ENCODE peak calls at places on chromosomes 13 and 19, in five cellular contexts. M is left cardiac atrium; X is neural crest cell; T is stimulated activated CD4-positive, alpha-beta T cell treated with anti-CD3 and anti-CD28 coated beads, Interleukin-4, amount 100 ng/mL, for 24 hours; C is C1 segment of cervical spinal cord. Q is an unnamed sample.

GRCh38 chr13:98203641-98204326 is 26.7 kb upstream of the RNF113B start:
- DNase-seq in M (no peak), X (no peak), T (no peak), C (no peak), Q (no peak)

GRCh38 chr13:30312859-30313258 is 5.5 kb upstream of the KATNAL1 start:
- DNase-seq in M (no peak), X (no peak), T (no peak), C (no peak), Q (no peak)

GRCh38 chr19:18895038-18895827 is 725 bp downstream of the CERS1 start:
- DNase-seq in M (peak), X (peak), T (no peak), C (peak), Q (peak)

GRCh38 chr19:6241680-6242079 is 38.1 kb downstream of the MLLT1 start:
- DNase-seq in M (no peak), X (peak), T (no peak), C (peak), Q (peak)

GRCh38 chr19:55113570-55114039 is 3.8 kb downstream of the PPP1R12C start:
- DNase-seq in M (peak), X (peak), T (no peak), C (peak), Q (no peak)

GRCh38 chr19:51398096-51398704 is 7.8 kb upstream of the C19orf84 start:
- DNase-seq in M (no peak), X (no peak), T (no peak), C (no peak), Q (no peak)

GRCh38 chr19:32630338-32630737 is 44.6 kb downstream of the ANKRD27 start:
- DNase-seq in M (no peak), X (no peak), T (no peak), C (no peak), Q (no peak)

GRCh38 chr19:14061751-14062557 is at the start of gene PALM3:
- DNase-seq in M (no peak), X (no peak), T (no peak), C (no peak), Q (no peak)

GRCh38 chr19:39083983-39084731 is at the start of gene ACP7:
- DNase-seq in M (no peak), X (no peak), T (peak), C (peak), Q (no peak)

GRCh38 chr13:33918199-33918932 is 100.4 kb downstream of the RFC3 start:
- DNase-seq in M (peak), X (no peak), T (no peak), C (peak), Q (no peak)

GRCh38 chr13:44052843-44053607 is 173.3 kb downstream of the LACC1 start:
- DNase-seq in M (no peak), X (no peak), T (no peak), C (no peak), Q (no peak)

GRCh38 chr13:60590775-60591174 is 193.8 kb downstream of the TDRD3 start:
- DNase-seq in M (no peak), X (no peak), T (no peak), C (no peak), Q (no peak)

GRCh38 chr13:61954092-61954491 is 538.4 kb upstream of the PCDH20 start:
- DNase-seq in M (no peak), X (no peak), T (no peak), C (no peak), Q (no peak)

GRCh38 chr19:45076029-45076850 is at the start of gene ZNF296:
- DNase-seq in M (peak), X (no peak), T (peak), C (peak), Q (peak)

GRCh38 chr13:112877066-112877465 is 91.9 kb upstream of the MCF2L start:
- DNase-seq in M (peak), X (no peak), T (no peak), C (no peak), Q (no peak)

GRCh38 chr13:44300895-44301638 is 72.6 kb upstream of the SERP2 start:
- DNase-seq in M (peak), X (no peak), T (peak), C (peak), Q (no peak)